ENCODE peak calls at places on chromosomes 2 and 18, in seven cellular contexts. K is neural progenitor cell, G is NCI-H2029 treated with DMSO at 0.1 percent for 48 hours, L is NCI-H1436 treated with DMSO at 0.1 percent for 48 hours, O is SK-N-DZ, V is fibroblast of the conjunctiva, U is HS-5. E is an unnamed sample.

GRCh38 chr2:37488911-37489310 is 144.5 kb downstream of the QPCT start:
- DNase-seq in L (no peak), U (no peak), K (no peak), O (no peak), V (no peak), G (no peak), E (no peak)

GRCh38 chr2:238970553-238971081 is 122.7 kb downstream of the TWIST2 start:
- DNase-seq in U (no peak), L (no peak), O (peak), K (peak), V (peak), G (peak), E (no peak)

GRCh38 chr2:128409326-128410034 is 90.8 kb upstream of the HS6ST1 start:
- DNase-seq in G (no peak), L (no peak), U (no peak), O (no peak), V (no peak), K (no peak), E (no peak)

GRCh38 chr2:225464346-225465025 is 65.0 kb downstream of the NYAP2 start:
- DNase-seq in U (no peak), G (peak), V (no peak), L (no peak), K (no peak), O (no peak), E (no peak)

GRCh38 chr2:167190053-167190452 is 301.8 kb downstream of the XIRP2 start:
- DNase-seq in K (no peak), O (no peak), G (no peak), V (peak), L (no peak), U (no peak), E (no peak)

GRCh38 chr2:229622495-229623355 is 91.6 kb downstream of the DNER start:
- DNase-seq in G (no peak), L (no peak), O (no peak), U (no peak), K (no peak), V (no peak), E (no peak)

GRCh38 chr2:138177693-138178092 is 213.4 kb downstream of the HNMT start:
- DNase-seq in L (no peak), U (no peak), G (no peak), V (no peak), K (no peak), O (no peak), E (no peak)

GRCh38 chr2:197838036-197838435 is 33.6 kb downstream of the PLCL1 start:
- DNase-seq in G (no peak), U (no peak), L (no peak), K (no peak), O (no peak), V (no peak), E (no peak)

GRCh38 chr2:64721326-64721633 is 67.6 kb upstream of the SERTAD2 start:
- DNase-seq in L (no peak), G (no peak), V (no peak), U (no peak), O (no peak), K (no peak), E (no peak)

GRCh38 chr2:127590386-127591190 is 55.1 kb downstream of the MYO7B start:
- DNase-seq in U (no peak), G (no peak), V (no peak), O (no peak), K (no peak), L (no peak), E (no peak)

GRCh38 chr18:58438984-58439311 is 189.9 kb downstream of the ALPK2 start:
- DNase-seq in V (no peak), O (no peak), U (no peak), G (no peak), L (no peak), K (no peak), E (no peak)

GRCh38 chr2:227450196-227450851 is 21.6 kb upstream of the AGFG1 start:
- DNase-seq in L (no peak), K (no peak), O (no peak), G (no peak), U (no peak), V (no peak), E (no peak)

GRCh38 chr2:233349005-233349998 is 5.0 kb upstream of the DGKD start:
- DNase-seq in O (no peak), G (no peak), U (no peak), L (no peak), K (no peak), V (no peak), E (no peak)

GRCh38 chr2:189641565-189641964 is 19.7 kb upstream of the ASNSD1 start:
- DNase-seq in G (no peak), K (no peak), U (no peak), O (no peak), V (no peak), L (no peak), E (no peak)

GRCh38 chr2:235091421-235091820 is 139.6 kb downstream of the SH3BP4 start:
- DNase-seq in V (no peak), L (no peak), G (no peak), U (no peak), O (no peak), K (no peak), E (no peak)

GRCh38 chr2:196163285-196163684 is 8.1 kb downstream of the STK17B start:
- DNase-seq in U (no peak), V (no peak), L (no peak), G (no peak), K (no peak), O (no peak), E (no peak)

GRCh38 chr2:128995086-128995485 is 676.4 kb upstream of the HS6ST1 start:
- DNase-seq in K (no peak), U (no peak), L (no peak), O (no peak), G (no peak), V (no peak), E (no peak)